ENCODE peak calls at places on chromosome 15, in eight cellular contexts. N is upper lobe of left lung, G is HepG2, M is ovary, K is left lung, L is right atrium auricular region, O is stomach, A is HCT116. B is an unnamed sample. For H3K27me3 and H3K9me3, the result is how much of the 10 kb centered on the place peaks cover.

GRCh38 chr15:34647569-34648334 is 64.3 kb upstream of the GOLGA8B start:
- DNase-seq in N (no peak), G (no peak), M (no peak), K (no peak), L (no peak), O (no peak), A (no peak), B (no peak)

GRCh38 chr15:59993950-59994401 is 10.1 kb upstream of the FOXB1 start:
- DNase-seq in N (peak), G (no peak), M (no peak), K (no peak), L (no peak), O (no peak), A (no peak), B (no peak)

GRCh38 chr15:65533057-65533752 is 2.9 kb downstream of the HACD3 start:
- DNase-seq in N (no peak), G (no peak), M (no peak), K (no peak), L (no peak), O (no peak), A (no peak), B (no peak)

GRCh38 chr15:98126326-98127090 is 166.0 kb downstream of the ARRDC4 start:
- DNase-seq in N (no peak), G (no peak), M (no peak), K (no peak), L (no peak), O (no peak), A (no peak), B (no peak)

GRCh38 chr15:99416191-99417188 is 149.3 kb upstream of the MEF2A start:
- DNase-seq in N (no peak), G (no peak), M (no peak), K (peak), L (peak), O (peak), A (no peak), B (no peak)

GRCh38 chr15:74653426-74654082 is 37.9 kb downstream of the CLK3 start:
- DNase-seq in N (no peak), G (no peak), M (no peak), K (no peak), L (no peak), O (peak), A (peak), B (no peak)

GRCh38 chr15:32746116-32746857 is 28.5 kb downstream of the GREM1 start:
- DNase-seq in N (no peak), G (no peak), M (no peak), K (no peak), L (no peak), O (no peak), A (no peak), B (no peak)

GRCh38 chr15:64855206-64856000 is 13.7 kb downstream of the PLEKHO2 start:
- DNase-seq in N (no peak), G (no peak), M (no peak), K (no peak), L (no peak), O (no peak), A (no peak), B (no peak)

GRCh38 chr15:45276851-45277250 is 24.8 kb downstream of the SLC28A2 start:
- DNase-seq in N (no peak), G (peak), M (no peak), K (no peak), L (no peak), O (no peak), A (no peak), B (peak)

GRCh38 chr15:36883705-36884355 is 216.5 kb downstream of the MEIS2 start:
- DNase-seq in N (no peak), G (peak), M (peak), K (peak), L (peak), O (peak), A (peak), B (peak)
- H3K27me3 ChIP-seq in N (half or more), G (half or more), M (under half), K (half or more), L (under half), O (under half), A (under half), B (under half)

GRCh38 chr15:73541479-73541878 is 91.7 kb downstream of the NPTN start:
- DNase-seq in N (no peak), G (peak), M (no peak), K (no peak), L (no peak), O (no peak), A (no peak), B (no peak)

GRCh38 chr15:73538563-73539211 is 94.5 kb downstream of the NPTN start:
- DNase-seq in N (no peak), G (no peak), M (no peak), K (no peak), L (no peak), O (no peak), A (no peak), B (no peak)

GRCh38 chr15:73540161-73540560 is 93.0 kb downstream of the NPTN start:
- DNase-seq in N (no peak), G (no peak), M (no peak), K (no peak), L (no peak), O (no peak), A (no peak), B (no peak)

GRCh38 chr15:73538123-73538522 is 95.1 kb downstream of the NPTN start:
- DNase-seq in N (no peak), G (no peak), M (no peak), K (no peak), L (no peak), O (no peak), A (no peak), B (no peak)

DNA sequence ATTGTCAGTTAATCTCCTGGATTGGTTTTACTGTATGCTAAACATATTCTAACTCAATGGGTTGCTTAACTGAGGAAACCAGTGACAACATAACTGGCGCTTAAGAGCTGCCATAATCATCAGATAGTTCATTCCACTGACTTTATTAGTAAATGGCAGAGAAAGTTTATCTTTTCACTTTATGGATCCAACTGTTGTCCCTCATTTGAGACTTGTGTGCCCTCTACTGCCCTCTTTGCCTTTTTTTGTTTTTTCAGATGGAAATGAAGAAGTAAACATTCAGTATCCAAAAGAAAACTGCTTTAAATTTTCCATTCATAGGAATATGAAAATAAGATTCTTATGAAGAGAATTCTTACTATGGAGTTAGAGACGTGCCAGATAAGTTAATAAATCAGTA is 93.5 kb downstream of the NPTN start:
- DNase-seq in N (no peak), G (no peak), M (no peak), K (no peak), L (no peak), O (no peak), A (no peak), B (no peak)
- TF ChIP-seq CTCF in N (no peak), G (no peak), M (no peak), K (no peak), L (no peak), O (no peak), A (no peak), B (no peak)

GRCh38 chr15:27798807-27799206 is 300.3 kb downstream of the OCA2 start:
- DNase-seq in N (no peak), G (no peak), M (no peak), K (no peak), L (no peak), O (no peak), A (no peak), B (no peak)

GRCh38 chr15:27792756-27793264 is 306.3 kb downstream of the OCA2 start:
- DNase-seq in N (no peak), G (no peak), M (no peak), K (no peak), L (no peak), O (no peak), A (no peak), B (no peak)

GRCh38 chr15:27797765-27798164 is 301.4 kb downstream of the OCA2 start:
- DNase-seq in N (no peak), G (no peak), M (no peak), K (no peak), L (no peak), O (no peak), A (no peak), B (no peak)

DNA sequence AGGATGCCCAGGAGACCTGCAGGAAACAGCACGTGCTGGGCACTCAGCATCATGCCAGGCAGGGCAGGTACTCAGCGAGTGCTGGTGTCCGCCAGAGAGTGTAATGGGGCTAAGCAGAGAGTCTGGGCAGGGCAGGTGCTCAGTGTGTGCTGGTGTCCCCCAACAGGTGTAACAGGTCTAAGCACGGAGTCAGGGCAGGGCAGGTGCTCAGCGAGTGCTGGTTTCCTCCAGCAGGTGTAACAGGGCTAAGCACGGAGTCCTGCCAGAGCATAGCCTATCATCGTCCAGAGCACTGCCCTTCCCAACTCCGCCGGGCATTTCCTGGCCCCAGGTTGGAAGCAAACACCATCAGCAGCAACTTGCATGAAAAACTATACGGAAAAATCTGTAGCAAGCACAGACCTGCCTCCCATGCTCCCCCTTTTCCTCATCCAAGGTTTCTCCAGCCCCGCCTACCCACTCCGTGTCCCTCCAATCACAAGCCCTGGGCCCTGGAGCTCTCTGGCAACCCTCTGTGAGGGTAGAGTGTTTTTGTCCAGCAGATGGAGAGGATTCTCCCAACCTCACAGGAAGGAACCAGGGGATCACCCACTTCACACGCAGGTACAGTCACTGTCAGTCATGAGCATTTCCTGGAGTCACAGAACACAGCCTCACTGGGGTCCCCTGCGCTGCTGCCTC is 302.6 kb downstream of the OCA2 start:
- DNase-seq in N (no peak), G (no peak), M (no peak), K (no peak), L (no peak), O (no peak), A (no peak), B (no peak)
- H3K9me3 ChIP-seq in N (under half), G (under half), M (under half), K (under half), L (under half), O (under half), A (under half), B (under half)

GRCh38 chr15:69075467-69075866 is 61.0 kb downstream of the NOX5 start:
- DNase-seq in N (no peak), G (no peak), M (no peak), K (no peak), L (no peak), O (no peak), A (no peak), B (no peak)

GRCh38 chr15:69080958-69081248 is 66.4 kb downstream of the NOX5 start:
- DNase-seq in N (no peak), G (no peak), M (no peak), K (no peak), L (no peak), O (no peak), A (no peak), B (no peak)

GRCh38 chr15:69080203-69080957 is 65.9 kb downstream of the NOX5 start:
- DNase-seq in N (no peak), G (no peak), M (no peak), K (no peak), L (no peak), O (no peak), A (no peak), B (no peak)

GRCh38 chr15:69081310-69082004 is 67.0 kb downstream of the NOX5 start:
- DNase-seq in N (no peak), G (no peak), M (peak), K (no peak), L (peak), O (no peak), A (no peak), B (no peak)

DNA sequence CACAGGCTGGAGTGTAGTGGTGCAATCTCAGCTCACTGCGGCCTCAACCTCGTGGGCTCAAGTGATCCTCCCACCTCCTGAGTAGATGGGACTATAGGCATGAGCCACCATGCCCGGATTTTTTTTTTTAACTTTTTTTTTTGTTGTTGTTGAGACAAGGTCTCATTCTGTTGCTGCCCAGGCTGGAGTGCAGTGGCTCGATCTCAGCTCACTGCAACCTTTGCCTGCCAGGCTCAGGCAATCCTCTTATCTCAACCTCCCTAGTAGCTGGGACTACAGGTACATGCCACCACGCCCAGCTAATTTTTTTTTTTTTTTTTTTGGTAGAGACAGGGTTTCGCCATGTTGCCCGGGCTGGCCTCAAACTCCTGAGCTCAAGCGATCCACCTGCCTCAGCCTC is 64.1 kb downstream of the NOX5 start:
- DNase-seq in N (no peak), G (no peak), M (no peak), K (no peak), L (no peak), O (no peak), A (no peak), B (no peak)
- H3K27me3 ChIP-seq in N (under half), G (half or more), M (under half), K (under half), L (under half), O (under half), A (under half), B (under half)

GRCh38 chr15:44194397-44195150 is 497 bp downstream of the FRMD5 start:
- DNase-seq in N (peak), G (no peak), M (peak), K (peak), L (no peak), O (peak), A (no peak), B (peak)

GRCh38 chr15:44193651-44194396 is 1.2 kb downstream of the FRMD5 start:
- DNase-seq in N (no peak), G (no peak), M (no peak), K (no peak), L (no peak), O (no peak), A (no peak), B (peak)

GRCh38 chr15:44199393-44199792 is 4.3 kb upstream of the FRMD5 start:
- DNase-seq in N (no peak), G (peak), M (no peak), K (no peak), L (no peak), O (no peak), A (no peak), B (no peak)

GRCh38 chr15:44195151-44195740 is at the start of gene FRMD5:
- DNase-seq in N (peak), G (peak), M (peak), K (peak), L (peak), O (peak), A (peak), B (peak)
- TF ChIP-seq CTCF in N (peak), G (peak), M (no peak), K (peak), L (no peak), O (peak), A (peak), B (peak)

GRCh38 chr15:53625260-53625659 is 134.2 kb downstream of the WDR72 start:
- DNase-seq in N (no peak), G (no peak), M (no peak), K (no peak), L (no peak), O (no peak), A (no peak), B (no peak)

GRCh38 chr15:53627279-53627678 is 132.2 kb downstream of the WDR72 start:
- DNase-seq in N (no peak), G (no peak), M (no peak), K (no peak), L (no peak), O (no peak), A (no peak), B (no peak)

DNA sequence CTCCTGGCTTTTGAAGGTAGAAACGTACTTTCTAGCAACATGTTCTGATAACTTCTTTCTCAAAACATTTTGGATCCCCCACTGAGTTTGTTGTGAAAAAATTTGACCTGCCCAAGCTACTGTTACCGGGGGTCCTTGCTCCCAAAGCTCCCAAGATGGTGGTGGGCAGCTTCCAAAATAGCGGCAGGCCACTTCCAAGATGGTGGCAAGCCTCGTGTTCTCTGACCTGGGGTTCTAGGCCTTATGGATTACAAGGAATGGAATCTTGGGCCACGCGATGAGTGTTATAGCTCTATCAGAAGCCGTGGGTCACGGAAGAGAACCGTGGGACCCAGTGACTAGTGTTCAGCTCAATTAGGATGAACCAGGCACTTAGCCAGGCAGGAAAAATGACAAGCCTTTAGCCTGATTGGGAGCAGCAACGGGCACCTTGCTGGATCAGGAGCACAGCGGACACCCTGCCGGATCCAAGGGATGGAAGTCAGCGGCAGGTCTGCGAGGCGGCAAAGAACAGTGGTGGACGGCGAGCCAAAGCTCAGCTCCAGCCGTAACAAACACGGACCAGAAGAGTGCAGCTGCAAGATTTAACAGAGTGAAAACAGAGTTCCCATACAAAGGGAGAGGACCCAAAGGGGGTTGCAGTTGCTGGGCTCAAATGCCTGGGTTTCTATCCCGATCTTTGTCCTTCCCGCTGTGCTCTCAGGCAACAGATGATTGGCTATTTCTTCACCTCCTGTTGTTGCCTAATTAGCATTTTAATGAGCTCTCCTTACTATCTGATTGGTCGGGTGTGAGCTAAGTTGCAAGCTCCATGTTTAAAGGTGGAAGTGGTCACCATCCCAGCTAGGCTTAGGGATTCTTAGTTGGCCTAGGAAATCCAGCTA is 133.3 kb downstream of the WDR72 start:
- DNase-seq in N (peak), G (no peak), M (no peak), K (peak), L (no peak), O (no peak), A (no peak), B (no peak)
- H3K9me3 ChIP-seq in N (under half), G (under half), M (under half), K (under half), L (under half), O (under half), A (under half), B (under half)

GRCh38 chr15:91142097-91142744 is 42.2 kb downstream of the SV2B start:
- DNase-seq in N (no peak), G (peak), M (no peak), K (no peak), L (no peak), O (no peak), A (no peak), B (peak)
- H3K27me3 ChIP-seq in N (under half), G (under half), M (under half), K (under half), L (under half), O (under half), A (under half), B (under half)

DNA sequence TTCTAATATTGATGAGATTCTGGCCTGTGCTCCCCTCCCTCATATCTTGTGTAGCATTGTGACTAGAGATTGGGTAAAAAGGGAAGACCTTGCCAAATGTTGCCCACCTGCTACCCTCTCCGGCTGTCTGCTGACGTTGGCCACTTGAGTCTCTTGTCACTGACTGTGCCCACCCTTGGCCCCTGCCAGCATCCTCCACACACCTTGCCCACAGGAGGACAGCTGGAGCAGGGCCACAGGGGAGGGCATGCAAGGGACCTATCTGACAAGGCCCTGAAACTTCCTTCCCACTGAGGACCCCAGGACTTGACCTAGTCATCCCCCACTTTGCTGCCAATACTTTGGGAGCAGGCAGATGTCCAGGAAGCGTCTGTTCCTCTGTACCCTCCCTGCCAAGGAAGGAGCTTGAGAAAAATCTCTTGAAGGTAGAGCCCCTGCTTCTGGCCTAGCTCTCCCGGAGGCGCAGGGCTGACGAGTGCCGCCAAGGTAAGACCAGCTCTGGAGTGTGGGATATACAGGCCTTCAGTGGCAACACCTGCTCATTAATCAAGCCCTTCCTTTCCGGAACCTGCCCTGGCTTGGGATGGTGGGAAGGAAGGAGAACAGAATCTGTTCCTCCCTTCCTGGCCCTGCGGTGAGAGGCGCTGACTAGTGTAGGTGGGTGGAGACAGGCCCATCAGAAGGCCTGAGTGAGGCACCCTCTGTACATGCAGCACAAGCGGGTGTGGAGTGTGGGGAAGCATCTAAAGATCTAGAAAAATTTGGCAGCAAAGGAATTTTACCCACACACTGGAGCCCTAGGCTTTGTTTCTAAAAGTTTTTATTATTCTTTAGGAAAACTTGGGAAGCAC is 4.9 kb upstream of the PAK6 start:
- DNase-seq in N (no peak), G (no peak), M (no peak), K (no peak), L (no peak), O (no peak), A (no peak), B (no peak)
- TF ChIP-seq CTCF in N (no peak), G (no peak), M (no peak), K (no peak), L (no peak), O (no peak), A (no peak), B (no peak)

DNA sequence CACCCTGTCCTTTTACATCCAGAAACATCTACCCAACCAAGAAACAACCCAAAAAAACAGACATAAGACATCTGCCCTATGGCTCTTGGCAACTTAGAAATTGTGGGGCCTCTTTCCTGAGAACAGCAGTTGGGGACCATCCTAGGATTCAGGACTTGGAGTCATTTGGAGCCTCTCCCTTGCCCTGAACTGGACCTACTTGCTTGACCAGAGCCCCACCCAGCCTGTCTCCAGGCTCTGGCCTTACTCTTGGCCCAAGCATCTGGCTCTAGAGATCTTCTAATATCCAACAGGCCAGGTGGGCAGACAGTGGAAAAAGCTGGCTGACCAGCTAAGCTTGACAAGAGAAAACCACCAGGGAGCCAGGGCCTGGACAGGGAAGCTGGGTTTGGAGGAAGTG is 99.1 kb upstream of the C2CD4B start:
- DNase-seq in N (no peak), G (no peak), M (no peak), K (no peak), L (no peak), O (no peak), A (no peak), B (no peak)
- H3K9me3 ChIP-seq in N (under half), G (under half), M (under half), K (under half), L (under half), O (under half), A (under half), B (under half)

B was measured in Caco-2.